ENCODE peak calls at places on chromosomes 11 and 22, in five cellular contexts. O, H, K, D and C are unnamed samples.

GRCh38 chr11:78061921-78062311 is 1.7 kb upstream of the THRSP start:
- DNase-seq in O (no peak), H (peak), K (no peak), D (peak), C (no peak)

GRCh38 chr22:23263651-23264555 is 83.6 kb downstream of the BCR start:
- DNase-seq in O (no peak), H (no peak), K (no peak), D (peak), C (no peak)

GRCh38 chr11:68583047-68583446 is 101.3 kb upstream of the GAL start:
- DNase-seq in O (no peak), H (no peak), K (no peak), D (no peak), C (no peak)

GRCh38 chr11:132312161-132312560 is 941.7 kb downstream of the NTM start:
- DNase-seq in O (no peak), H (no peak), K (no peak), D (no peak), C (no peak)

GRCh38 chr11:125272092-125272491 is 107.5 kb downstream of the PKNOX2 start:
- DNase-seq in O (no peak), H (no peak), K (no peak), D (no peak), C (no peak)

GRCh38 chr22:28029201-28029948 is 110.3 kb upstream of the PITPNB start:
- DNase-seq in O (peak), H (no peak), K (no peak), D (no peak), C (peak)

GRCh38 chr11:135008001-135008405 is 596.0 kb upstream of the B3GAT1 start:
- DNase-seq in O (no peak), H (no peak), K (no peak), D (no peak), C (no peak)

GRCh38 chr22:47787501-47788227 is 1025.2 kb downstream of the TBC1D22A start:
- DNase-seq in O (peak), H (no peak), K (no peak), D (no peak), C (no peak)

GRCh38 chr11:47800759-47801158 is 33.6 kb upstream of the FNBP4 start:
- DNase-seq in O (no peak), H (no peak), K (no peak), D (no peak), C (no peak)

GRCh38 chr11:85844439-85845051 is 10.6 kb upstream of the CCDC83 start:
- DNase-seq in O (no peak), H (no peak), K (no peak), D (no peak), C (peak)

GRCh38 chr11:11849127-11849746 is 7.5 kb downstream of the USP47 start:
- DNase-seq in O (no peak), H (peak), K (peak), D (peak), C (peak)

GRCh38 chr11:95076416-95076815 is 9.7 kb downstream of the SRSF8 start:
- DNase-seq in O (no peak), H (no peak), K (no peak), D (no peak), C (peak)

GRCh38 chr11:28919194-28919593 is 811.0 kb downstream of the METTL15 start:
- DNase-seq in O (no peak), H (no peak), K (no peak), D (no peak), C (no peak)

GRCh38 chr11:107387666-107388065 is 70.0 kb downstream of the CWF19L2 start:
- DNase-seq in O (no peak), H (no peak), K (no peak), D (no peak), C (no peak)

GRCh38 chr11:12949456-12949855 is 59.7 kb upstream of the RASSF10 start:
- DNase-seq in O (no peak), H (no peak), K (no peak), D (no peak), C (no peak)

GRCh38 chr11:132054822-132055221 is 684.4 kb downstream of the NTM start:
- DNase-seq in O (no peak), H (no peak), K (no peak), D (no peak), C (no peak)

GRCh38 chr11:22927793-22928192 is 67.5 kb upstream of the CCDC179 start:
- DNase-seq in O (no peak), H (no peak), K (no peak), D (no peak), C (no peak)

GRCh38 chr11:134633276-134633675 is 221.2 kb upstream of the B3GAT1 start:
- DNase-seq in O (no peak), H (no peak), K (no peak), D (no peak), C (no peak)

GRCh38 chr11:1739576-1739975 is 10.8 kb downstream of the IFITM10 start:
- DNase-seq in O (no peak), H (no peak), K (no peak), D (no peak), C (no peak)

GRCh38 chr11:82867495-82868082 is 32.6 kb downstream of the PRCP start:
- DNase-seq in O (peak), H (peak), K (peak), D (peak), C (peak)

GRCh38 chr11:126892781-126893180 is 107.8 kb downstream of the KIRREL3 start:
- DNase-seq in O (no peak), H (no peak), K (no peak), D (no peak), C (no peak)

GRCh38 chr11:17852246-17852645 is 117.7 kb downstream of the KCNC1 start:
- DNase-seq in O (no peak), H (no peak), K (no peak), D (no peak), C (no peak)

GRCh38 chr22:41436322-41437113 is 10.1 kb downstream of the TOB2 start:
- DNase-seq in O (no peak), H (no peak), K (no peak), D (no peak), C (no peak)

GRCh38 chr22:32620992-32621391 is 146.4 kb downstream of the FBXO7 start:
- DNase-seq in O (no peak), H (peak), K (no peak), D (no peak), C (no peak)

GRCh38 chr11:13160745-13161144 is 116.8 kb upstream of the BMAL1 start:
- DNase-seq in O (no peak), H (no peak), K (no peak), D (no peak), C (no peak)

GRCh38 chr11:78381867-78382266 is 35.8 kb downstream of the GAB2 start:
- DNase-seq in O (no peak), H (no peak), K (no peak), D (no peak), C (no peak)

GRCh38 chr11:60978546-60979380 is 7.3 kb downstream of the CD6 start:
- DNase-seq in O (no peak), H (no peak), K (peak), D (no peak), C (no peak)

GRCh38 chr11:59263225-59263894 is 50.6 kb upstream of the MPEG1 start:
- DNase-seq in O (peak), H (peak), K (no peak), D (no peak), C (no peak)

GRCh38 chr11:2294340-2295290 is 7.1 kb downstream of the C11orf21 start:
- DNase-seq in O (peak), H (no peak), K (no peak), D (no peak), C (no peak)

GRCh38 chr11:19868281-19868821 is 155.7 kb downstream of the NAV2 start:
- DNase-seq in O (no peak), H (no peak), K (no peak), D (no peak), C (no peak)

GRCh38 chr22:23062616-23063538 is 7.4 kb upstream of the GNAZ start:
- DNase-seq in O (no peak), H (no peak), K (no peak), D (no peak), C (no peak)

GRCh38 chr11:118485273-118485672 is 42.0 kb upstream of the TTC36 start:
- DNase-seq in O (no peak), H (no peak), K (no peak), D (no peak), C (peak)

GRCh38 chr22:42991010-42991651 is 23.8 kb downstream of the PACSIN2 start:
- DNase-seq in O (no peak), H (no peak), K (no peak), D (no peak), C (no peak)

GRCh38 chr11:46254135-46254491 is 23.3 kb upstream of the CREB3L1 start:
- DNase-seq in O (no peak), H (peak), K (no peak), D (no peak), C (no peak)

GRCh38 chr11:45929486-45930030 is 7.1 kb downstream of the LARGE2 start:
- DNase-seq in O (no peak), H (no peak), K (no peak), D (no peak), C (no peak)

GRCh38 chr11:106389096-106389495 is 311.6 kb downstream of the AASDHPPT start:
- DNase-seq in O (no peak), H (no peak), K (no peak), D (no peak), C (no peak)

GRCh38 chr11:122976734-122977454 is 4.7 kb downstream of the BSX start:
- DNase-seq in O (peak), H (no peak), K (no peak), D (no peak), C (no peak)

GRCh38 chr11:122979103-122979814 is 2.4 kb downstream of the BSX start:
- DNase-seq in O (peak), H (no peak), K (no peak), D (no peak), C (no peak)

GRCh38 chr11:122977455-122978302 is 4.0 kb downstream of the BSX start:
- DNase-seq in O (peak), H (no peak), K (no peak), D (no peak), C (no peak)

GRCh38 chr11:122979815-122980656 is 1.6 kb downstream of the BSX start:
- DNase-seq in O (peak), H (no peak), K (no peak), D (no peak), C (no peak)

GRCh38 chr11:122978303-122978620 is 3.4 kb downstream of the BSX start:
- DNase-seq in O (peak), H (no peak), K (no peak), D (no peak), C (no peak)
- TF ChIP-seq KDM1A in O (no peak), H (no peak), K (no peak), D (no peak), C (no peak)

GRCh38 chr11:104897891-104898684 is at the start of gene CASP12:
- DNase-seq in O (no peak), H (no peak), K (no peak), D (no peak), C (no peak)

GRCh38 chr11:104898685-104899013 is 389 bp upstream of the CASP12 start:
- DNase-seq in O (no peak), H (no peak), K (no peak), D (no peak), C (no peak)

GRCh38 chr11:104895619-104896018 is 2.6 kb downstream of the CASP12 start:
- DNase-seq in O (no peak), H (no peak), K (no peak), D (no peak), C (no peak)

GRCh38 chr11:104893876-104894275 is 4.4 kb downstream of the CASP12 start:
- DNase-seq in O (no peak), H (no peak), K (no peak), D (no peak), C (no peak)

GRCh38 chr11:104899226-104899625 is 966 bp upstream of the CASP12 start:
- DNase-seq in O (no peak), H (no peak), K (no peak), D (no peak), C (no peak)
- H3K4me2 ChIP-seq in O (no peak), H (no peak), K (no peak), D (no peak), C (no peak)

DNA sequence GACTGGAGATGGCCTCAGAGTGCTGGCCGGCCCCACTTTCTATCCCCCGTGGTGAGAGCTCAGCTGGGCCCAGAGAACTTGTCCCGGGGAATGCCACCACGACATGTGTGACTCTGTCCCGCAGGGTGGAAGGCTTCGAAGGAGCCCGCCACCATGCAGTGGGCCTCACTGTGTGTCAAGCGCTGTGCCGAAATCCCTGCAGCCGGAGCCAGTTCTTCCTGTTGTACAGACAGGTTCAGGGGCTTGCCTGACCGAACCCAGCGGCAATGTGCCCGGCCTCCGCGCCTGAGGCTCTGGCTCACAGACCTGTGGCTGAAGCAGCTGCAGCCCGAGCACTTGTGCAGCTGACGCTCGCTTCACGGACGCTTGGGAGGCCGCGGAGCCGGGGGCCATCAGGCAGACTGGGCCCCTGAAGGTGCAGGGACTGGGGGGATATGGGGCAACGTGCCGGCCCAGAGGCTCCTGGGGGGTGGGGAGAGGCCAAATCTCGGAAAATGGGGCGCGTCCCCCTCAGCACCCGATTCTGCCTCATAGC is 650 bp downstream of the PPM1F start:
- DNase-seq in O (peak), H (no peak), K (no peak), D (peak), C (no peak)
- TF ChIP-seq RFX5 in O (no peak), H (no peak), K (no peak), D (no peak), C (no peak)

GRCh38 chr11:129377739-129378138 is 2.1 kb downstream of the BARX2 start:
- DNase-seq in O (no peak), H (no peak), K (no peak), D (no peak), C (no peak)

GRCh38 chr11:129376658-129377341 is 1.2 kb downstream of the BARX2 start:
- DNase-seq in O (no peak), H (no peak), K (no peak), D (no peak), C (no peak)

GRCh38 chr11:129374081-129374992 is 1.3 kb upstream of the BARX2 start:
- DNase-seq in O (peak), H (no peak), K (no peak), D (no peak), C (no peak)

GRCh38 chr11:129374993-129375721 is 491 bp upstream of the BARX2 start:
- DNase-seq in O (peak), H (no peak), K (no peak), D (no peak), C (peak)

DNA sequence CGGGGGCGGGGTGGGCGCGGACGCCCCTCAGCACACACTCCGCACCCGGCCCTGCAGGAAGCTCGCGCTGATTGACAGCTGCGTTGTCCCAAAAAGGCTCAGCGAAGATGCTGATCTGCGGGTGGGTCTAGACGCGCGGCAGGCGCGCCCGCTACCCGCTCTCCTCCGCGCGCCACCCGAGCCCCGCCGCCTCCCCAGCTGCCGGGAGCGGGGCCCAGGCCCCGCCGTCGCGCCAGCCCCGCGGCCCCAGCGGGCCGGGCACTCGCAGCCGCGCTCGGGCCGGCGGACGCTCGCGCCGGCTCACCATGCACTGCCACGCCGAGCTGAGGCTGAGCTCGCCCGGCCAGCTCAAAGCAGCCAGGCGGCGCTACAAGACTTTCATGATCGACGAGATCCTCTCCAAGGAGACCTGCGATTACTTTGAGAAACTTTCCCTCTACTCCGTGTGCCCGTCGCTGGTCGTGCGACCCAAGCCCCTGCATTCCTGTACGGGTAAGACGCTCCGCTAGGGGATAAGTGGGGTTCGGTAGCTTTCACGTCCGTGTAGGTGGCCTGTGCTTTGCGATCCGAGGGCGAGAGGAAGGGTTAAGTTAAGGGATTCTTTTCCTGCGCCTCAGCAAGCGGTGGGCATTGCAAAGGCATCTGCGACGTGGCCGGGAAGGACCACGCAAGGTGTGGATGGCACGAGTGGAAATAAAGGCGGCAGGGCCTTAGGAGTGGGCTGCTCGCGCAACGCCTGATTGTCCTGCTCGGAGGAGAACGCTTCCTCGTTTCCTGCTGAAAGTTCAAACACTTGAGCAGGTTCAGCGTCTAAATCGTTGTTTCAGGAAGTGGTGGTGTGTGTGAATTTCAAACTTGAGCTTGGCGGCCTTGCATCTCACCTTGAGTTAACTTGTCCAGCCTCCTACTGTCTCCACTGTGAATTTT is at the start of gene BARX2:
- DNase-seq in O (peak), H (peak), K (no peak), D (no peak), C (no peak)
- TF ChIP-seq KDM1A in O (no peak), H (no peak), K (no peak), D (no peak), C (no peak)

DNA sequence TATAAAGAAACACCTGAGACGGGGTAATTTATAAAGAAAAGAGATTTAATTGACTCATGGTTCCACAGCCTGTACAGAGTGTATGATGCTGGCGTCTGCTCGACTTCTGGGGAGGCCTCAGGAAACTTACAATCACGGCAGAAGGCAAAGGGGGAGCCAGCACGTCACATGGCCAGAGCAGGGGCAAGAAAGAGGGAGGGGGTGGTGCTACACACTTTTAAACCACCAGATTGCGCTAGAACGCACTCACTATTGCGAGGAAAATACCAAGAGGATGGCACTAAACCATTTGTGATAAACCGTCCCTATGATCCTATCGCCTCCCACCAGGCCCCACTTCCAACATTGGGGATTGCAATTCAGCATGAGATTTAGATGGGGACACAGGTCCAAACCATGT is 79.7 kb upstream of the CARD18 start:
- DNase-seq in O (peak), H (no peak), K (no peak), D (no peak), C (no peak)
- H3K4me2 ChIP-seq in O (no peak), H (no peak), K (no peak), D (no peak), C (no peak)

GRCh38 chr11:9396752-9397151 is 12.3 kb downstream of the IPO7 start:
- DNase-seq in O (no peak), H (no peak), K (peak), D (no peak), C (no peak)

GRCh38 chr11:9396310-9396709 is 11.9 kb downstream of the IPO7 start:
- DNase-seq in O (no peak), H (no peak), K (no peak), D (no peak), C (no peak)

GRCh38 chr11:9399466-9399865 is 15.0 kb downstream of the IPO7 start:
- DNase-seq in O (no peak), H (no peak), K (no peak), D (no peak), C (no peak)

DNA sequence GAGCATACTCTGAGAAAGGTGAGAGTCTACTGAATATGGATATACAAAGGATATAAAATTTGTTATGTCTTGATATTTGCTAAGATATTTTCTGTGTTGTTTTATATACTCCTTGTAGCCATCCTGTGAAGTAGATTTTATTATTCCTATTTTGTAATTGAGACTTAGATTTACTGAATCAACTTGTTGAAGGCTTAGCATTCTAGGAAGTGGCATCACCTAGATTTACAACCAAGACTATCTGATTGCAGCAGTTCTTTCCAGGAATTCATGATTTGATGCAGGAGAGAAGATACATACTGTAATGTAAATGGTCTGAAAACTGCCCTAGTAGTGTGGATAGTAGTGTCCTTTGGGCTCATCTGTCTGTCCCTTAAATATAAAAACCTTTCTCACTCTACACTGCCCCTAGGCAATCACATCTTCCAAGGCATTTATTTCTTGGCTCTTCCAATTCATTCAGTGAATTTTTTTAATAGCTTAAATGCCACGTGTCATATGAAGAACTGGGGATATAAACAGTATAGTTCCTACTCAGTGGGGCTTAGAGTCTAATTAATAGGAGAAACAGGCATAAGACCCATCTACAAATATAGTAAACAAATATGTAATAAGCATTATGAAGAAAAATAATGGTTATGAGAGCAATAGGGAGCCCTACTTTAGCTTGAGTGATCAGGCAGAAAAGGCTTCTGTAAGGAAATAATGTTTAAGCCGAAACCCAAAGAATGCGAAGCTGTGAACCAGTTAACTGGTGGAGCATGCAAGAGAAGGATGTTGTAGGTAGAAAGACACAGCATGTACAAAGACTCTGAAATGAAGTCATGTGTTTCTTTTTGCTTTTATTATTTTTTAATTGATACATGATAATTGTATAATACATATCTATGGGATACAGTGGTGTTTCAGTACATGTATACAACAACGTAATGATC is 13.6 kb downstream of the IPO7 start:
- DNase-seq in O (no peak), H (no peak), K (no peak), D (no peak), C (no peak)
- TF ChIP-seq RFX5 in O (no peak), H (no peak), K (no peak), D (no peak), C (no peak)